ENCODE peak calls at places on chromosomes 6 and 20, in ten cellular contexts. S is fibroblast of pulmonary artery, R is GM23248, L is NCI-H1092, K is sigmoid colon, I is DND-41, N is HEK293T, Z is putamen, A is left cardiac atrium, D is iPS-NIHi11. X is an unnamed sample.

GRCh38 chr6:118867181-118867580 is 26.8 kb upstream of the ASF1A start:
- DNase-seq in I (no peak), A (no peak), K (no peak), R (no peak), S (no peak), D (no peak), L (no peak), N (no peak), Z (no peak), X (peak)

GRCh38 chr6:73121421-73121993 is 103.8 kb downstream of the KHDC1L start:
- DNase-seq in I (no peak), D (peak), N (no peak), S (peak), K (no peak), R (peak), Z (no peak), L (no peak), A (no peak), X (peak)

GRCh38 chr6:10511477-10511876 is 9.7 kb upstream of the GCNT2 start:
- DNase-seq in I (no peak), L (no peak), D (no peak), Z (no peak), A (no peak), S (no peak), K (no peak), R (peak), N (no peak), X (peak)

GRCh38 chr6:42441059-42441471 is 10.7 kb downstream of the TRERF1 start:
- DNase-seq in I (no peak), L (no peak), D (no peak), R (peak), Z (no peak), N (no peak), A (no peak), S (peak), K (no peak), X (peak)

GRCh38 chr6:11298651-11299420 is 66.4 kb upstream of the NEDD9 start:
- DNase-seq in D (no peak), S (peak), A (no peak), K (no peak), N (no peak), R (no peak), L (no peak), Z (no peak), I (no peak), X (peak)

GRCh38 chr6:19723533-19723932 is 113.6 kb upstream of the ID4 start:
- DNase-seq in I (no peak), S (peak), R (peak), A (no peak), Z (no peak), N (no peak), D (no peak), L (no peak), K (no peak), X (peak)

GRCh38 chr6:729646-730320 is 36.8 kb upstream of the EXOC2 start:
- DNase-seq in D (no peak), S (no peak), I (no peak), K (no peak), R (no peak), N (no peak), A (no peak), L (no peak), Z (no peak), X (no peak)

GRCh38 chr6:111794716-111795452 is 78.4 kb downstream of the FYN start:
- DNase-seq in K (no peak), D (no peak), N (no peak), L (no peak), R (no peak), I (no peak), A (no peak), Z (no peak), S (no peak), X (peak)

GRCh38 chr20:50251992-50252491 is 61.4 kb downstream of the CEBPB start:
- DNase-seq in K (no peak), N (no peak), Z (no peak), L (no peak), R (peak), A (no peak), D (no peak), I (no peak), S (no peak), X (peak)

GRCh38 chr6:47897233-47897632 is 115.4 kb downstream of the OPN5 start:
- DNase-seq in L (no peak), Z (no peak), K (no peak), I (no peak), D (no peak), R (peak), N (no peak), A (no peak), S (no peak), X (peak)

GRCh38 chr6:142871910-142872331 is 73.1 kb downstream of the HIVEP2 start:
- DNase-seq in N (no peak), Z (no peak), R (peak), S (peak), I (peak), D (no peak), L (no peak), K (no peak), A (peak), X (peak)

GRCh38 chr6:19749722-19750121 is 87.4 kb upstream of the ID4 start:
- DNase-seq in L (no peak), R (no peak), K (no peak), S (no peak), A (no peak), I (no peak), D (no peak), N (no peak), Z (no peak), X (no peak)

GRCh38 chr6:42928748-42929087 is 562 bp upstream of the CNPY3 start:
- DNase-seq in Z (no peak), S (no peak), I (no peak), A (no peak), K (no peak), L (no peak), D (peak), R (no peak), N (peak), X (no peak)

GRCh38 chr6:87431263-87431662 is 23.5 kb downstream of the CFAP206 start:
- DNase-seq in L (no peak), D (no peak), K (no peak), A (no peak), I (no peak), S (peak), N (no peak), Z (no peak), R (peak), X (peak)

GRCh38 chr20:52303281-52303950 is 111.8 kb upstream of the ZFP64 start:
- DNase-seq in R (no peak), A (no peak), D (no peak), L (no peak), I (no peak), K (no peak), Z (no peak), S (no peak), N (no peak), X (no peak)

GRCh38 chr6:90072961-90073464 is 178.7 kb downstream of the GJA10 start:
- DNase-seq in S (no peak), Z (no peak), A (no peak), N (no peak), L (no peak), K (no peak), I (no peak), R (no peak), D (no peak), X (no peak)

GRCh38 chr6:142373268-142374089 is 71.7 kb downstream of the ADGRG6 start:
- DNase-seq in D (no peak), Z (no peak), I (no peak), L (no peak), R (peak), A (no peak), N (no peak), S (no peak), K (no peak), X (peak)

GRCh38 chr6:8187209-8187608 is 84.9 kb upstream of the EEF1E1 start:
- DNase-seq in N (no peak), A (no peak), K (no peak), S (no peak), R (no peak), I (no peak), Z (no peak), D (no peak), L (no peak), X (no peak)

X was measured in amniotic epithelial cell.